ENCODE peak calls at places on chromosomes 11 and 22, in five cellular contexts. A is trophoblast cell, K is mesendoderm, S is IMR-90, V is H1. M is an unnamed sample.

GRCh38 chr11:12430912-12431311 is 53.5 kb downstream of the PARVA start:
- DNase-seq in V (no peak), S (peak; percentile 91), A (peak; percentile 81), K (no peak), M (no peak)

GRCh38 chr11:86802601-86803051 is 2.3 kb downstream of the PRSS23 start:
- DNase-seq in S (peak; percentile 57), K (peak; percentile 83), V (no peak), A (peak; percentile 55), M (no peak)

GRCh38 chr11:32231909-32232493 is 141.1 kb downstream of the RCN1 start:
- DNase-seq in V (peak; percentile 23), S (peak; percentile 14), K (peak; percentile 70), A (peak; percentile 55), M (peak; percentile 39)

GRCh38 chr22:49015993-49016908 is 811.4 kb downstream of the BRD1 start:
- DNase-seq in K (no peak), S (no peak), A (peak; percentile 4), V (no peak), M (no peak)

GRCh38 chr11:104000798-104001197 is 35.6 kb upstream of the DDI1 start:
- DNase-seq in A (peak; percentile 5), S (peak; percentile 67), V (no peak), K (no peak), M (no peak)

GRCh38 chr11:43580735-43581369 is 99.7 kb upstream of the HSD17B12 start:
- DNase-seq in A (no peak), K (peak; percentile 49), V (no peak), S (peak; percentile 24), M (no peak)

GRCh38 chr11:19084661-19085315 is 24.3 kb upstream of the MRGPRX2 start:
- DNase-seq in V (no peak), S (no peak), A (no peak), K (no peak), M (no peak)

GRCh38 chr11:19087658-19088057 is 27.1 kb upstream of the MRGPRX2 start:
- DNase-seq in V (no peak), A (peak; percentile 40), S (peak; percentile 60), K (no peak), M (no peak)

GRCh38 chr11:48017105-48017874 is 36.9 kb downstream of the PTPRJ start:
- DNase-seq in A (no peak), S (no peak), K (no peak), V (no peak), M (no peak)

GRCh38 chr11:36391062-36391461 is 95.0 kb downstream of the PRR5L start:
- DNase-seq in K (no peak), S (no peak), A (peak; percentile 15), V (no peak), M (no peak)

GRCh38 chr11:117490019-117490679 is 162.5 kb downstream of the CEP164 start:
- DNase-seq in S (no peak), V (no peak), A (no peak), K (no peak), M (no peak)

GRCh38 chr11:29119691-29120328 is 897.0 kb downstream of the KCNA4 start:
- DNase-seq in K (no peak), A (no peak), S (peak; percentile 99), V (no peak), M (no peak)

GRCh38 chr11:46895821-46896220 is 22.5 kb downstream of the LRP4 start:
- DNase-seq in S (no peak), A (no peak), K (no peak), V (no peak), M (no peak)

GRCh38 chr11:24289301-24289700 is 207.6 kb upstream of the LUZP2 start:
- DNase-seq in V (no peak), K (no peak), S (peak; percentile 12), A (no peak), M (no peak)

GRCh38 chr11:57321388-57321995 is 3.3 kb downstream of the TNKS1BP1 start:
- DNase-seq in K (no peak), S (no peak), V (no peak), A (no peak), M (no peak)

GRCh38 chr11:65858354-65859133 is 564 bp upstream of the CFL1 start:
- DNase-seq in K (peak; percentile 49), S (no peak), A (peak; percentile 48), V (no peak), M (no peak)
- H2AK5ac ChIP-seq in K (no peak overlapping the region), S (peak overlapping the region; percentile 95), A (no peak overlapping the region), V (no peak overlapping the region), M (no peak overlapping the region)

GRCh38 chr11:30949838-30950237 is 363.7 kb upstream of the MPPED2 start:
- DNase-seq in A (no peak), S (no peak), V (no peak), K (no peak), M (no peak)
- H3K4ac ChIP-seq in A (no peak overlapping the region), S (no peak overlapping the region), V (no peak overlapping the region), K (no peak overlapping the region), M (no peak overlapping the region)

GRCh38 chr11:67251841-67252240 is 14.4 kb upstream of the GRK2 start:
- DNase-seq in S (no peak), K (no peak), A (no peak), V (no peak), M (no peak)
- H3K79me1 ChIP-seq in S (peaks cover 41% of the 10 kb centered on the region), K (peaks cover 4% of the 10 kb centered on the region), A (peaks cover 2% of the 10 kb centered on the region), V (peaks cover 2% of the 10 kb centered on the region), M (peaks cover 3% of the 10 kb centered on the region)

GRCh38 chr22:38705235-38706100 is at the start of gene GTPBP1:
- DNase-seq in K (peak; percentile 100), S (peak; percentile 100), A (peak; percentile 100), V (peak; percentile 99), M (peak; percentile 100)
- H2AK5ac ChIP-seq in K (no peak within 1 kb of the TSS), S (peak within 1 kb of the TSS; percentile 60), A (no peak within 1 kb of the TSS), V (no peak within 1 kb of the TSS), M (no peak within 1 kb of the TSS)

GRCh38 chr11:10655931-10656576 is 37.5 kb downstream of the IRAG1 start:
- DNase-seq in A (no peak), V (no peak), S (no peak), K (no peak), M (no peak)
- H3K4ac ChIP-seq in A (no peak overlapping the region), V (no peak overlapping the region), S (peak overlapping the region; percentile 99), K (no peak overlapping the region), M (no peak overlapping the region)

DNA sequence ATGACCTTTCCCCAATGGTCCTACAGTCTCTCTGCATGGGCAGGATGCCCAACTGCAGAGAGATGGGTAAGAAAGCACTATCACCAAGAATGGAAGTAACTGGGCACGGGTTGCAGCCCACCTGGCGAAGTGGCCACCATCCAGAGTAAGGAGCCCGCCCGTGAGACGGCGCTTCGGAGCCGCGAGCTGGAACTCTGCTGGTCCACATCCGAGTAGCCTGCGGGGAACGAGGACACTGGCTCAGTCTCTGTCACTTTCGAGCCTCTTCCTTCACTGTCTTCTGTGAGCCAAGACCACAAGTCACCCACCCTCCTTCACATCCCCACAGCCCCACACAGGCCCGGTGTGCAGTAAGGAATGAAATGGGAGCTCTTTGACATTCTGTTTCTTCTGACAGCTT is 5.7 kb downstream of the SUN2 start:
- DNase-seq in V (no peak), S (no peak), K (no peak), A (no peak), M (no peak)
- H3K79me1 ChIP-seq in V (no peaks in the 10 kb centered on the region), S (peaks cover 23% of the 10 kb centered on the region), K (no peaks in the 10 kb centered on the region), A (peaks cover 4% of the 10 kb centered on the region), M (no peaks in the 10 kb centered on the region)

GRCh38 chr11:69496631-69497220 is 15.3 kb downstream of the LINC01488 start:
- DNase-seq in K (no peak), V (no peak), S (peak; percentile 70), A (no peak), M (no peak)
- H2AK5ac ChIP-seq in K (no peak overlapping the region), V (peak overlapping the region; percentile 28), S (peak overlapping the region; percentile 98), A (peak overlapping the region; percentile 76), M (peak overlapping the region; percentile 91)

GRCh38 chr22:31944700-31945477 is 554 bp downstream of the YWHAH start:
- DNase-seq in K (peak; percentile 41), S (no peak), A (peak; percentile 16), V (no peak), M (peak; percentile 17)
- H3K4ac ChIP-seq in K (peak overlapping the region; percentile 90), S (peak overlapping the region; percentile 96), A (peak overlapping the region; percentile 99), V (peak overlapping the region; percentile 59), M (peak overlapping the region; percentile 27)

M was measured in neuronal stem cell.